ENCODE peak calls at places on chromosome 12, in six cellular contexts. C is fibroblast of pulmonary artery, D is GM03348, V is T-cell, Q is body of pancreas, L is NCI-H1105 treated with DMSO at 0.1 percent for 48 hours. W is an unnamed sample.

GRCh38 chr12:25323774-25324086 is 73.0 kb upstream of the KRAS start:
- DNase-seq in C (no peak), D (no peak), V (no peak), Q (no peak), L (no peak), W (no peak)

GRCh38 chr12:5996459-5996858 is 51.4 kb upstream of the ANO2 start:
- DNase-seq in C (no peak), D (no peak), V (no peak), Q (no peak), L (no peak), W (no peak)

GRCh38 chr12:28130625-28131598 is 59.3 kb upstream of the CCDC91 start:
- DNase-seq in C (peak), D (peak), V (no peak), Q (peak), L (no peak), W (peak)

GRCh38 chr12:41967668-41968649 is 176.7 kb downstream of the GXYLT1 start:
- DNase-seq in C (no peak), D (no peak), V (no peak), Q (no peak), L (peak), W (peak)

GRCh38 chr12:67698711-67699603 is 50.4 kb downstream of the DYRK2 start:
- DNase-seq in C (peak), D (peak), V (peak), Q (no peak), L (no peak), W (no peak)

GRCh38 chr12:12505544-12506501 is 56.8 kb downstream of the DUSP16 start:
- DNase-seq in C (peak), D (peak), V (no peak), Q (no peak), L (no peak), W (peak)

GRCh38 chr12:117762143-117762542 is 206.6 kb downstream of the KSR2 start:
- DNase-seq in C (no peak), D (no peak), V (no peak), Q (no peak), L (no peak), W (no peak)

GRCh38 chr12:29780084-29780483 is 3.7 kb downstream of the TMTC1 start:
- DNase-seq in C (no peak), D (no peak), V (no peak), Q (no peak), L (no peak), W (no peak)

GRCh38 chr12:132831771-132832170 is 3.1 kb upstream of the GOLGA3 start:
- DNase-seq in C (no peak), D (no peak), V (no peak), Q (no peak), L (no peak), W (no peak)

GRCh38 chr12:80156306-80156705 is 57.0 kb downstream of the OTOGL start:
- DNase-seq in C (no peak), D (no peak), V (no peak), Q (no peak), L (no peak), W (no peak)

GRCh38 chr12:109726106-109726497 is 12.5 kb downstream of the FAM222A start:
- DNase-seq in C (no peak), D (no peak), V (no peak), Q (no peak), L (no peak), W (no peak)

GRCh38 chr12:57224973-57225679 is 4.4 kb upstream of the SHMT2 start:
- DNase-seq in C (no peak), D (peak), V (peak), Q (peak), L (peak), W (peak)

GRCh38 chr12:32970465-32971110 is 74.0 kb upstream of the PKP2 start:
- DNase-seq in C (no peak), D (no peak), V (no peak), Q (no peak), L (no peak), W (no peak)

GRCh38 chr12:67649165-67650126 is 901 bp downstream of the DYRK2 start:
- DNase-seq in C (no peak), D (peak), V (peak), Q (peak), L (no peak), W (peak)

GRCh38 chr12:109967383-109968031 is 28.7 kb downstream of the GIT2 start:
- DNase-seq in C (no peak), D (no peak), V (no peak), Q (no peak), L (no peak), W (no peak)

GRCh38 chr12:57498143-57498524 is 10.3 kb downstream of the MARS1 start:
- DNase-seq in C (no peak), D (no peak), V (no peak), Q (no peak), L (no peak), W (no peak)

GRCh38 chr12:118344829-118345228 is 27.9 kb downstream of the TAOK3 start:
- DNase-seq in C (no peak), D (no peak), V (no peak), Q (no peak), L (no peak), W (no peak)

GRCh38 chr12:122067966-122068365 is 10.6 kb upstream of the MLXIP start:
- DNase-seq in C (no peak), D (no peak), V (peak), Q (no peak), L (no peak), W (peak)

GRCh38 chr12:118534003-118534402 is 157.6 kb downstream of the SUDS3 start:
- DNase-seq in C (no peak), D (no peak), V (no peak), Q (no peak), L (no peak), W (no peak)

GRCh38 chr12:55470088-55470830 is at the start of gene OR6C70:
- DNase-seq in C (no peak), D (no peak), V (no peak), Q (no peak), L (no peak), W (no peak)

GRCh38 chr12:80316141-80316700 is 127.8 kb upstream of the PTPRQ start:
- DNase-seq in C (no peak), D (no peak), V (no peak), Q (no peak), L (no peak), W (no peak)

GRCh38 chr12:21925296-21925913 is 15.8 kb downstream of the ABCC9 start:
- DNase-seq in C (no peak), D (no peak), V (no peak), Q (no peak), L (no peak), W (no peak)

GRCh38 chr12:75720807-75721206 is 209.4 kb upstream of the KRR1 start:
- DNase-seq in C (no peak), D (no peak), V (no peak), Q (peak), L (peak), W (no peak)

GRCh38 chr12:21547437-21547836 is 21.3 kb downstream of the SPX start:
- DNase-seq in C (no peak), D (no peak), V (no peak), Q (no peak), L (no peak), W (no peak)

GRCh38 chr12:70908978-70909377 is 11.6 kb downstream of the PTPRR start:
- DNase-seq in C (no peak), D (no peak), V (no peak), Q (no peak), L (no peak), W (no peak)

GRCh38 chr12:31773223-31773750 is 44.5 kb upstream of the AMN1 start:
- DNase-seq in C (peak), D (no peak), V (no peak), Q (peak), L (no peak), W (no peak)

GRCh38 chr12:100267603-100268281 is 765 bp downstream of the SCYL2 start:
- DNase-seq in C (peak), D (no peak), V (peak), Q (no peak), L (peak), W (peak)

GRCh38 chr12:110583137-110584059 is at the start of gene PPTC7:
- DNase-seq in C (peak), D (peak), V (peak), Q (peak), L (peak), W (peak)

GRCh38 chr12:104304261-104305004 is 894 bp downstream of the EID3 start:
- DNase-seq in C (peak), D (no peak), V (no peak), Q (no peak), L (no peak), W (peak)

GRCh38 chr12:132046561-132046960 is 96.8 kb downstream of the EP400 start:
- DNase-seq in C (peak), D (peak), V (no peak), Q (peak), L (no peak), W (no peak)

GRCh38 chr12:2641209-2641608 is 153.6 kb upstream of the FKBP4 start:
- DNase-seq in C (peak), D (peak), V (no peak), Q (peak), L (no peak), W (peak)

GRCh38 chr12:7989827-7990491 is 42.6 kb upstream of the FOXJ2 start:
- DNase-seq in C (peak), D (no peak), V (peak), Q (peak), L (no peak), W (peak)

GRCh38 chr12:123106640-123107359 is 44.1 kb downstream of the PITPNM2 start:
- DNase-seq in C (no peak), D (no peak), V (peak), Q (no peak), L (no peak), W (peak)

GRCh38 chr12:125284945-125285344 is 219.7 kb downstream of the AACS start:
- DNase-seq in C (no peak), D (no peak), V (no peak), Q (no peak), L (no peak), W (no peak)

GRCh38 chr12:6178981-6179761 is 21.0 kb upstream of the CD9 start:
- DNase-seq in C (peak), D (no peak), V (no peak), Q (no peak), L (no peak), W (peak)

GRCh38 chr12:51847830-51848727 is at the start of gene FIGNL2:
- DNase-seq in C (no peak), D (no peak), V (no peak), Q (no peak), L (no peak), W (no peak)

GRCh38 chr12:105102673-105103072 is 4.9 kb upstream of the WASHC4 start:
- DNase-seq in C (no peak), D (no peak), V (no peak), Q (no peak), L (no peak), W (no peak)

GRCh38 chr12:16608346-16608745 is 2.4 kb upstream of the LMO3 start:
- DNase-seq in C (no peak), D (no peak), V (no peak), Q (no peak), L (peak), W (no peak)

W was measured in lung microvascular endothelial cell.